ENCODE peak calls at places on chromosomes 1 and 21, in nine cellular contexts. H is A673; C is osteocyte; V is naive thymus-derived CD4-positive, alpha-beta T cell; T is Jurkat, Clone E6-1; L is AG10803; M is GM20000; R is T-helper 2 cell treated with Interferon-gamma antibody and Interleukin-4, amounts not matched to agents 5 μg/mL and 100 μg/mL, for 36 hours; I is stimulated activated CD4-positive, alpha-beta T cell treated with anti-CD3 and anti-CD28 coated beads, Interleukin-15, amount 100 ng/mL, for 1 hour. U is an unnamed sample.

GRCh38 chr1:69967245-69967766 is 238.1 kb downstream of the LRRC40 start:
- DNase-seq in V (no peak), I (no peak), R (no peak), H (peak), C (no peak), L (peak), T (no peak), M (no peak), U (no peak)

GRCh38 chr1:58585591-58586151 is 8.6 kb upstream of the TACSTD2 start:
- DNase-seq in I (no peak), L (peak), V (no peak), R (no peak), C (no peak), M (no peak), T (no peak), H (no peak), U (no peak)

GRCh38 chr1:42886800-42887199 is 40.4 kb downstream of the ZNF691 start:
- DNase-seq in T (no peak), I (no peak), V (no peak), L (no peak), R (no peak), C (peak), M (no peak), H (no peak), U (no peak)

GRCh38 chr1:204128964-204129896 is 22.6 kb downstream of the ETNK2 start:
- DNase-seq in M (peak), R (peak), C (peak), I (peak), T (peak), H (peak), V (peak), L (peak), U (no peak)

GRCh38 chr1:160781914-160782689 is 13.9 kb upstream of the LY9 start:
- DNase-seq in L (no peak), M (peak), V (no peak), R (peak), C (peak), H (no peak), I (no peak), T (no peak), U (peak)

GRCh38 chr1:25065246-25066238 is 135.5 kb upstream of the RUNX3 start:
- DNase-seq in C (no peak), L (peak), V (no peak), I (no peak), R (no peak), H (no peak), M (no peak), T (no peak), U (no peak)

GRCh38 chr21:37546949-37547614 is 180.5 kb downstream of the DYRK1A start:
- DNase-seq in V (no peak), I (no peak), C (peak), H (peak), R (no peak), M (no peak), L (peak), T (peak), U (no peak)

GRCh38 chr1:169484683-169485426 is 889 bp downstream of the SLC19A2 start:
- DNase-seq in M (peak), T (no peak), H (peak), R (no peak), I (no peak), C (no peak), V (no peak), L (peak), U (no peak)

GRCh38 chr1:163162281-163162937 is 40.3 kb downstream of the RGS5 start:
- DNase-seq in R (no peak), L (peak), T (no peak), M (no peak), V (no peak), I (no peak), H (peak), C (no peak), U (no peak)

GRCh38 chr1:36589006-36589405 is 106.3 kb upstream of the CSF3R start:
- DNase-seq in H (no peak), L (no peak), T (no peak), C (no peak), V (no peak), M (no peak), I (no peak), R (no peak), U (no peak)

GRCh38 chr1:94646151-94646643 is 104.6 kb upstream of the F3 start:
- DNase-seq in L (peak), V (no peak), I (no peak), C (no peak), M (no peak), R (no peak), H (no peak), T (no peak), U (no peak)

GRCh38 chr1:29551123-29551522 is 314.8 kb downstream of the PTPRU start:
- DNase-seq in C (no peak), V (no peak), I (no peak), L (no peak), R (no peak), M (no peak), H (no peak), T (no peak), U (no peak)

GRCh38 chr1:178739285-178740045 is 14.4 kb downstream of the RALGPS2 start:
- DNase-seq in C (no peak), R (no peak), L (peak), M (no peak), V (no peak), H (no peak), T (no peak), I (no peak), U (no peak)

GRCh38 chr1:227777646-227778045 is 37.8 kb upstream of the PRSS38 start:
- DNase-seq in I (no peak), H (no peak), T (no peak), C (no peak), R (no peak), M (no peak), V (no peak), L (no peak), U (no peak)

GRCh38 chr1:193705473-193706074 is 519.2 kb upstream of the B3GALT2 start:
- DNase-seq in H (no peak), R (no peak), V (no peak), L (no peak), I (no peak), M (no peak), C (no peak), T (no peak), U (no peak)

GRCh38 chr1:28290851-28291250 is 31.5 kb downstream of the SESN2 start:
- DNase-seq in R (no peak), L (no peak), T (no peak), M (no peak), V (no peak), I (no peak), C (no peak), H (no peak), U (no peak)

GRCh38 chr1:43177691-43178090 is 5.6 kb downstream of the CFAP57 start:
- DNase-seq in H (no peak), C (no peak), R (no peak), I (no peak), M (no peak), T (no peak), L (no peak), V (no peak), U (no peak)

GRCh38 chr1:54323324-54323739 is 82.9 kb downstream of the SSBP3 start:
- DNase-seq in C (no peak), M (no peak), H (no peak), V (no peak), T (no peak), L (no peak), I (no peak), R (no peak), U (no peak)

GRCh38 chr1:93591833-93592635 is 89.6 kb downstream of the BCAR3 start:
- DNase-seq in L (no peak), M (peak), T (peak), I (no peak), H (no peak), C (no peak), R (no peak), V (no peak), U (peak)

GRCh38 chr1:26694185-26694572 is 1.6 kb upstream of the ARID1A start:
- DNase-seq in L (no peak), C (peak), V (no peak), R (no peak), H (no peak), T (no peak), I (no peak), M (no peak), U (no peak)

GRCh38 chr1:48552420-48552819 is 80.4 kb upstream of the SPATA6 start:
- DNase-seq in L (no peak), I (no peak), R (no peak), H (peak), T (peak), C (no peak), V (no peak), M (peak), U (no peak)

GRCh38 chr1:71350330-71350729 is 269.5 kb upstream of the ZRANB2 start:
- DNase-seq in V (no peak), L (no peak), T (no peak), H (no peak), R (no peak), C (no peak), I (no peak), M (no peak), U (no peak)

GRCh38 chr1:117371436-117372151 is 4.3 kb downstream of the MAN1A2 start:
- DNase-seq in V (no peak), C (no peak), L (peak), H (no peak), R (no peak), M (no peak), I (no peak), T (no peak), U (no peak)

GRCh38 chr1:107076846-107077245 is 20.4 kb downstream of the PRMT6 start:
- DNase-seq in T (no peak), I (no peak), M (no peak), H (no peak), C (no peak), R (no peak), V (no peak), L (peak), U (no peak)